ENCODE peak calls at places on chromosomes 16 and 17, in six cellular contexts. F is mesendoderm, Q is right atrium auricular region, Y is adrenal gland, V is AG04450, H is OCI-LY7. B is an unnamed sample.

GRCh38 chr17:66953661-66954060 is 10.8 kb upstream of the CACNG4 start:
- DNase-seq in F (no peak), Q (no peak), Y (no peak), V (no peak), H (no peak), B (no peak)

GRCh38 chr16:78290498-78291271 is 191.2 kb downstream of the WWOX start:
- DNase-seq in F (no peak), Q (no peak), Y (no peak), V (no peak), H (no peak), B (no peak)

GRCh38 chr16:14497245-14498082 is 132.6 kb downstream of the PARN start:
- DNase-seq in F (no peak), Q (no peak), Y (no peak), V (no peak), H (no peak), B (no peak)

GRCh38 chr17:60086822-60087591 is 8.3 kb upstream of the HEATR6 start:
- DNase-seq in F (peak), Q (no peak), Y (no peak), V (no peak), H (no peak), B (no peak)

GRCh38 chr17:54974758-54975157 is 6.2 kb downstream of the STXBP4 start:
- DNase-seq in F (no peak), Q (no peak), Y (no peak), V (no peak), H (no peak), B (no peak)

GRCh38 chr16:55021595-55022475 is 91.2 kb downstream of the IRX5 start:
- DNase-seq in F (peak), Q (no peak), Y (no peak), V (no peak), H (no peak), B (no peak)

GRCh38 chr17:70521821-70522256 is 352.5 kb downstream of the KCNJ2 start:
- DNase-seq in F (no peak), Q (peak), Y (peak), V (no peak), H (no peak), B (no peak)

GRCh38 chr17:28738680-28739384 is 5.0 kb upstream of the TRAF4 start:
- DNase-seq in F (no peak), Q (no peak), Y (no peak), V (no peak), H (peak), B (peak)

GRCh38 chr16:62540496-62540895 is 504.3 kb upstream of the CDH8 start:
- DNase-seq in F (no peak), Q (no peak), Y (peak), V (no peak), H (no peak), B (no peak)

GRCh38 chr16:71479420-71479819 is 9.7 kb downstream of the ZNF19 start:
- DNase-seq in F (peak), Q (no peak), Y (peak), V (no peak), H (peak), B (no peak)

GRCh38 chr16:4518281-4518680 is 20.3 kb downstream of the CDIP1 start:
- DNase-seq in F (no peak), Q (no peak), Y (no peak), V (no peak), H (no peak), B (no peak)

GRCh38 chr17:60224064-60224463 is 74.3 kb downstream of the CA4 start:
- DNase-seq in F (peak), Q (no peak), Y (no peak), V (no peak), H (no peak), B (no peak)

GRCh38 chr16:87334611-87335305 is 17.6 kb upstream of the C16orf95 start:
- DNase-seq in F (no peak), Q (no peak), Y (no peak), V (no peak), H (no peak), B (no peak)

GRCh38 chr17:64384253-64385186 is 6.1 kb downstream of the PECAM1 start:
- DNase-seq in F (no peak), Q (no peak), Y (no peak), V (no peak), H (no peak), B (no peak)

GRCh38 chr16:86533942-86534341 is 21.1 kb downstream of the MTHFSD start:
- DNase-seq in F (no peak), Q (no peak), Y (no peak), V (no peak), H (no peak), B (no peak)

GRCh38 chr17:45948498-45948880 is 50.6 kb upstream of the STH start:
- DNase-seq in F (peak), Q (no peak), Y (no peak), V (no peak), H (no peak), B (no peak)

GRCh38 chr16:48526058-48526957 is 83.7 kb downstream of the N4BP1 start:
- DNase-seq in F (peak), Q (no peak), Y (no peak), V (no peak), H (peak), B (no peak)

GRCh38 chr17:80254396-80255241 is 6.0 kb upstream of the RNF213 start:
- DNase-seq in F (peak), Q (no peak), Y (peak), V (peak), H (peak), B (peak)

GRCh38 chr17:10845388-10845751 is 7.5 kb upstream of the PIRT start:
- DNase-seq in F (no peak), Q (no peak), Y (no peak), V (no peak), H (no peak), B (no peak)

GRCh38 chr17:61331886-61332285 is 67.8 kb upstream of the TBX2 start:
- DNase-seq in F (no peak), Q (no peak), Y (no peak), V (no peak), H (no peak), B (no peak)

GRCh38 chr17:61307905-61308886 is 91.4 kb upstream of the TBX2 start:
- DNase-seq in F (no peak), Q (no peak), Y (peak), V (peak), H (no peak), B (no peak)

GRCh38 chr17:78329263-78330059 is 30.4 kb downstream of the SOCS3 start:
- DNase-seq in F (no peak), Q (peak), Y (no peak), V (no peak), H (no peak), B (no peak)

GRCh38 chr16:50313596-50314483 is 47.5 kb downstream of the ADCY7 start:
- DNase-seq in F (peak), Q (peak), Y (peak), V (no peak), H (no peak), B (peak)

GRCh38 chr16:83305092-83305491 is 502.7 kb upstream of the HSBP1 start:
- DNase-seq in F (no peak), Q (no peak), Y (no peak), V (peak), H (no peak), B (no peak)

GRCh38 chr17:4072487-4073157 is 70.2 kb downstream of the ZZEF1 start:
- DNase-seq in F (no peak), Q (no peak), Y (no peak), V (peak), H (no peak), B (no peak)

GRCh38 chr16:3961449-3961849 is 80.9 kb upstream of the CREBBP start:
- DNase-seq in F (peak), Q (no peak), Y (no peak), V (no peak), H (no peak), B (no peak)

GRCh38 chr17:38967290-38967738 is at the start of gene FBXO47:
- DNase-seq in F (peak), Q (peak), Y (peak), V (peak), H (peak), B (peak)

GRCh38 chr17:48484850-48485249 is 46.0 kb downstream of the HOXB1 start:
- DNase-seq in F (no peak), Q (no peak), Y (no peak), V (no peak), H (no peak), B (no peak)

GRCh38 chr16:19883296-19883951 is 1.2 kb downstream of the GPRC5B start:
- DNase-seq in F (peak), Q (peak), Y (peak), V (no peak), H (no peak), B (no peak)

GRCh38 chr17:1498869-1499268 is 6.4 kb upstream of the MYO1C start:
- DNase-seq in F (no peak), Q (no peak), Y (no peak), V (peak), H (no peak), B (no peak)

GRCh38 chr16:49643429-49644142 is 212.3 kb downstream of the ZNF423 start:
- DNase-seq in F (no peak), Q (no peak), Y (peak), V (no peak), H (no peak), B (no peak)

GRCh38 chr17:1829579-1830257 is at the start of the genes RPA1 and SMYD4:
- DNase-seq in F (peak), Q (peak), Y (peak), V (peak), H (peak), B (peak)

GRCh38 chr17:7502171-7502847 is 18.1 kb downstream of the POLR2A start:
- DNase-seq in F (no peak), Q (no peak), Y (no peak), V (no peak), H (no peak), B (no peak)

GRCh38 chr16:80990577-80990976 is 16.1 kb downstream of the CMC2 start:
- DNase-seq in F (no peak), Q (no peak), Y (no peak), V (no peak), H (no peak), B (no peak)

GRCh38 chr17:78904371-78904770 is 1.4 kb upstream of the CEP295NL start:
- DNase-seq in F (peak), Q (no peak), Y (no peak), V (no peak), H (no peak), B (no peak)

GRCh38 chr17:50562266-50563094 is 2.0 kb downstream of the CACNA1G start:
- DNase-seq in F (peak), Q (no peak), Y (no peak), V (no peak), H (no peak), B (peak)

GRCh38 chr17:50559674-50560184 is 786 bp upstream of the CACNA1G start:
- DNase-seq in F (peak), Q (peak), Y (peak), V (no peak), H (no peak), B (no peak)

GRCh38 chr17:50560185-50560824 is at the start of gene CACNA1G:
- DNase-seq in F (peak), Q (peak), Y (peak), V (peak), H (peak), B (peak)

GRCh38 chr17:50561796-50562195 is 1.3 kb downstream of the CACNA1G start:
- DNase-seq in F (no peak), Q (no peak), Y (no peak), V (no peak), H (no peak), B (peak)

DNA sequence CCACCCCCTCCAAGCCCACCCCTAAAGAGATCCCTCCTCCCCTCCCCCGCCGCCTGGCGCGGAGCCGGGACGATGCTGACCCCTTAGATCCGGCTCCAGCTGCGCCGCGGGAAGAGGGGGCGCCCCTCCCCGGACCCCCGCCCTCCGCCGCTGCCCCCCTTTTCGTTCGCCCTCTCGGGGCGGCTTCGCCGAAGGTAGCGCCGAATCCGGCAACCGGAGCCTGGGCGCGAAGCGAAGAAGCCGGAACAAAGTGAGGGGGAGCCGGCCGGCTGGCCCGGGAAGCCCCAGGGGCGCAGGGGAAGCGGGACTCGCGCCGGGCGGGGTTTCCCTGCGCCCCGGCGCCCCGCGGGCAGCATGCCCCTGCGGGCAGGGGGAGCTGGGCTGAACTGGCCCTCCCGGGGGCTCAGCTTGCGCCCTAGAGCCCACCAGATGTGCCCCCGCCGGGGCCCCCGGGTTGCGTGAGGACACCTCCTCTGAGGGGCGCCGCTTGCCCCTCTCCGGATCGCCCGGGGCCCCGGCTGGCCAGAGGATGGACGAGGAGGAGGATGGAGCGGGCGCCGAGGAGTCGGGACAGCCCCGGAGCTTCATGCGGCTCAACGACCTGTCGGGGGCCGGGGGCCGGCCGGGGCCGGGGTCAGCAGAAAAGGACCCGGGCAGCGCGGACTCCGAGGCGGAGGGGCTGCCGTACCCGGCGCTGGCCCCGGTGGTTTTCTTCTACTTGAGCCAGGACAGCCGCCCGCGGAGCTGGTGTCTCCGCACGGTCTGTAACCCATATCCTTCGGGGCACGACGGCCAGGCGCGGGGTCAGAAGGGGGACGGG is 626 bp downstream of the CACNA1G start:
- DNase-seq in F (no peak), Q (no peak), Y (no peak), V (no peak), H (no peak), B (peak)
- H3K27ac ChIP-seq in F (no peak), Q (peak), Y (no peak), V (no peak), H (no peak), B (no peak)

GRCh38 chr17:65389426-65389825 is 172.0 kb downstream of the AXIN2 start:
- DNase-seq in F (no peak), Q (no peak), Y (no peak), V (no peak), H (no peak), B (no peak)
- H3K27ac ChIP-seq in F (no peak), Q (no peak), Y (no peak), V (no peak), H (no peak), B (no peak)

DNA sequence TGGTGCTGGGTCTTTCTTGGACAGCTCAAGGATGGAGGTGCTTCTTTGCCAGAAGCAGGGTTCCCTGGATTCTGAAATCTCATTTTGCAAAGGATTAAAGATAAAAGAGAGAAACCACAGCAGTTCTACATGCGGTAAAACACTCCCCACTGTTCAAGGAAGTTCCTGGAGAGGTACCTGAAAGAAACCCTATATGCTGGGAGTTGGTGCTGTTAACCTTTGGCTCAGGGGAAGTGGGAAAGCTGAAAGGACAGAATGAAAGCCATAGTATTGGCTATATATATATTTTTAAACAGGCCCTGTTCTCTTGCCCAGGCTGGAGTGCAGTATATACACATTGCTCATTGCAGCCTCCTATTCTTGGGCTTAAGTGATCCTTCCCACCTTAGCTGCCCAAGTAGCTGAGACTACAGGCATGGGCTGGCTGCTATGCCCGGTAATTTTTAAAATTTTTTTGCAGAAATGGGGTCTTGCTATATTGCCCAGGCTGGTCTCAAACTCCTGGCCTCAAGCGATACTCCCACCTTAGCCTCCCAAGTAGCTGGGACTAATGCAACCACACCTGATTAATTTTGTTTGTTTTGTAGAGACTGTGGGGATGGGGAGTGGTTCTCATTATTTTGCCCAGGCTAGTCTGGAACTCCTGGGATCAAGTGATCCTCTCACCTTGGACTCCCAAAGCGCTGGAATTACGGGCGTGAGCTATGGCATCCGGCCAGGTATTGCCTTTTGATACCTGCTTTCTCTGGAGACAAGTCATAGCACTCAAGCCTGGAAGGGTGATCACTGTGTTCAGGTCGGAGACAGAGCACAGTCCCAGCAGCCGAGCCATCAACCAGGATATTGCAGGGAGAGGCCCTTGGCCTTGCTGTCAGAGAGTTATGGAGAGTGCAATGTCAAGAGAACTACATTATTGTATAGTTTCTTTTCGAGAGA is 55.2 kb downstream of the MSI2 start:
- DNase-seq in F (no peak), Q (no peak), Y (no peak), V (no peak), H (no peak), B (no peak)
- H3K27ac ChIP-seq in F (no peak), Q (no peak), Y (no peak), V (no peak), H (no peak), B (no peak)

GRCh38 chr16:73230651-73231050 is 182.7 kb upstream of the ZFHX3 start:
- DNase-seq in F (peak), Q (no peak), Y (no peak), V (no peak), H (no peak), B (no peak)
- H3K27ac ChIP-seq in F (peak), Q (no peak), Y (no peak), V (no peak), H (no peak), B (no peak)